ENCODE peak calls at places on chromosome 19, in seven cellular contexts. D, A, X, C, O, S and W are unnamed samples.

GRCh38 chr19:30645946-30646577 is 273.9 kb downstream of the ZNF536 start:
- DNase-seq in D (no peak), A (no peak), X (no peak), C (no peak), O (no peak), S (no peak), W (no peak)

GRCh38 chr19:289651-290538 is 1.3 kb downstream of the PLPP2 start:
- DNase-seq in D (no peak), A (peak; percentile 89), X (no peak), C (peak; percentile 25), O (peak; percentile 25), S (no peak), W (peak; percentile 87)

GRCh38 chr19:31676271-31677004 is 327.2 kb upstream of the TSHZ3 start:
- DNase-seq in D (no peak), A (peak; percentile 14), X (no peak), C (no peak), O (peak; percentile 69), S (no peak), W (no peak)

GRCh38 chr19:46786236-46787039 is 2.0 kb downstream of the SLC1A5 start:
- DNase-seq in D (peak; percentile 67), A (peak; percentile 82), X (peak; percentile 80), C (peak; percentile 83), O (peak; percentile 69), S (peak; percentile 41), W (peak; percentile 83)

GRCh38 chr19:10855879-10856522 is 7.8 kb downstream of the C19orf38 start:
- DNase-seq in D (no peak), A (no peak), X (no peak), C (no peak), O (peak; percentile 36), S (no peak), W (no peak)

GRCh38 chr19:29526730-29527499 is 1.1 kb downstream of the VSTM2B start:
- DNase-seq in D (no peak), A (peak; percentile 5), X (no peak), C (no peak), O (no peak), S (peak; percentile 43), W (no peak)

GRCh38 chr19:55694241-55694655 is 19.2 kb downstream of the EPN1 start:
- DNase-seq in D (no peak), A (no peak), X (no peak), C (no peak), O (no peak), S (no peak), W (no peak)

GRCh38 chr19:11381535-11382369 is 2.4 kb downstream of the EPOR start:
- DNase-seq in D (peak; percentile 76), A (peak; percentile 91), X (peak; percentile 68), C (peak; percentile 88), O (peak; percentile 81), S (peak; percentile 64), W (peak; percentile 95)

GRCh38 chr19:40162104-40162503 is 29.1 kb upstream of the MAP3K10 start:
- DNase-seq in D (no peak), A (no peak), X (no peak), C (no peak), O (no peak), S (no peak), W (no peak)

GRCh38 chr19:50822661-50823208 is 852 bp downstream of the KLK1 start:
- DNase-seq in D (no peak), A (no peak), X (no peak), C (no peak), O (no peak), S (no peak), W (no peak)

GRCh38 chr19:28009696-28010095 is 1203.3 kb downstream of the UQCRFS1 start:
- DNase-seq in D (no peak), A (no peak), X (no peak), C (no peak), O (no peak), S (no peak), W (no peak)

GRCh38 chr19:3712663-3713531 is 4.7 kb downstream of the TJP3 start:
- DNase-seq in D (no peak), A (no peak), X (no peak), C (no peak), O (no peak), S (no peak), W (no peak)

GRCh38 chr19:40119380-40119779 is 28.6 kb upstream of the ZNF780A start:
- DNase-seq in D (no peak), A (no peak), X (no peak), C (no peak), O (no peak), S (no peak), W (no peak)

GRCh38 chr19:57664269-57665127 is 4.2 kb upstream of the ZSCAN4 start:
- DNase-seq in D (peak; percentile 66), A (peak; percentile 39), X (no peak), C (peak; percentile 31), O (peak; percentile 79), S (peak; percentile 47), W (peak; percentile 30)

GRCh38 chr19:2223959-2224358 is 12.2 kb downstream of the PLEKHJ1 start:
- DNase-seq in D (no peak), A (no peak), X (no peak), C (no peak), O (no peak), S (no peak), W (no peak)

GRCh38 chr19:13149628-13150186 is 468 bp downstream of the STX10 start:
- DNase-seq in D (peak; percentile 44), A (peak; percentile 37), X (no peak), C (no peak), O (peak; percentile 55), S (peak; percentile 59), W (no peak)

GRCh38 chr19:45135176-45135575 is 25.6 kb downstream of the NKPD1 start:
- DNase-seq in D (no peak), A (no peak), X (no peak), C (no peak), O (no peak), S (no peak), W (no peak)
- H3K27ac ChIP-seq in D (no peak overlapping the region), A (no peak overlapping the region), X (no peak overlapping the region), C (no peak overlapping the region), O (no peak overlapping the region), S (no peak overlapping the region), W (peak overlapping the region; percentile 19)

GRCh38 chr19:41265376-41266153 is 1.4 kb downstream of the HNRNPUL1 start:
- DNase-seq in D (no peak), A (peak; percentile 16), X (no peak), C (peak; percentile 37), O (peak; percentile 33), S (no peak), W (peak; percentile 41)

GRCh38 chr19:41264581-41265375 is 606 bp downstream of the HNRNPUL1 start:
- DNase-seq in D (peak; percentile 54), A (peak; percentile 42), X (no peak), C (peak; percentile 34), O (peak; percentile 75), S (peak; percentile 30), W (peak; percentile 52)

GRCh38 chr19:41261474-41262190 is 2.5 kb upstream of the HNRNPUL1 start:
- DNase-seq in D (no peak), A (no peak), X (no peak), C (no peak), O (peak; percentile 27), S (no peak), W (peak; percentile 24)

GRCh38 chr19:41263042-41263849 is 926 bp upstream of the HNRNPUL1 start:
- DNase-seq in D (peak; percentile 57), A (peak; percentile 69), X (peak; percentile 90), C (peak; percentile 96), O (peak; percentile 79), S (peak; percentile 71), W (peak; percentile 31)

GRCh38 chr19:41263850-41264580 is at the start of gene HNRNPUL1:
- DNase-seq in D (peak; percentile 98), A (peak; percentile 100), X (peak; percentile 99), C (peak; percentile 100), O (peak; percentile 99), S (peak; percentile 99), W (peak; percentile 100)
- H3K27ac ChIP-seq in D (peak within 1 kb of the TSS; percentile 100), A (peak within 1 kb of the TSS; percentile 92), X (peak within 1 kb of the TSS; percentile 100), C (peak within 1 kb of the TSS; percentile 93), O (peak within 1 kb of the TSS; percentile 98), S (peak within 1 kb of the TSS; percentile 96), W (peak within 1 kb of the TSS; percentile 98)

GRCh38 chr19:7522072-7522922 is at the start of gene MCOLN1:
- DNase-seq in D (peak; percentile 100), A (peak; percentile 92), X (peak; percentile 98), C (peak; percentile 94), O (peak; percentile 99), S (peak; percentile 97), W (peak; percentile 100)
- H3K27ac ChIP-seq in D (peak within 1 kb of the TSS; percentile 79), A (peak within 1 kb of the TSS; percentile 18), X (no peak within 1 kb of the TSS), C (peak within 1 kb of the TSS; percentile 83), O (peak within 1 kb of the TSS; percentile 62), S (peak within 1 kb of the TSS; percentile 75), W (peak within 1 kb of the TSS; percentile 75)

GRCh38 chr19:8484331-8484894 is 18.0 kb downstream of the PRAM1 start:
- DNase-seq in D (peak; percentile 46), A (no peak), X (no peak), C (no peak), O (peak; percentile 48), S (peak; percentile 55), W (no peak)
- H3K27ac ChIP-seq in D (no peak overlapping the region), A (no peak overlapping the region), X (no peak overlapping the region), C (no peak overlapping the region), O (no peak overlapping the region), S (peak overlapping the region; percentile 14), W (peak overlapping the region; percentile 42)

DNA sequence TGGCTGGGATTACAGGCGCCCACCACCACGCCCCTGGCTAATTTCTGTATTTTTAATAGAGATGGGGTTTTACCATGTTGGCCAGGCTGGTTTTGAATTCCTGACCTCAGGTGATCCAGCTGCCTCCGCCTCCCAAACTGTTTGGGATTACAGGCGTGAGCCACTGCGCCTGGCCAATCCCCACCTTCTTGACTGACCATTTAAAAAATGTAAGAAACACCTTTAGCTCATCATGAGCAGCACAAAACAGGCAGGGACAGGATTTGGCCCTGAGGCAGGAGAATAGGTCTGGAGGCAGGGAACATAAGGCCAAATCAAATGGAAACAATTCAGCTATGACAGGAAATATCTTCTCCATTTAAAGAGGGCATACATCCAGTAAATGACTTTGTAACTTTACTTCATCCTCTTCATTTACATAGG is 1.4 kb upstream of the MPV17L2 start:
- DNase-seq in D (no peak), A (peak; percentile 92), X (no peak), C (no peak), O (no peak), S (no peak), W (no peak)
- H3K27ac ChIP-seq in D (peak overlapping the region; percentile 97), A (peak overlapping the region; percentile 77), X (peak overlapping the region; percentile 66), C (peak overlapping the region; percentile 72), O (peak overlapping the region; percentile 98), S (peak overlapping the region; percentile 78), W (peak overlapping the region; percentile 98)

GRCh38 chr19:49554701-49555181 is 25.6 kb downstream of the NOSIP start:
- DNase-seq in D (no peak), A (no peak), X (no peak), C (no peak), O (no peak), S (no peak), W (no peak)
- H3K27ac ChIP-seq in D (peak overlapping the region; percentile 47), A (peak overlapping the region; percentile 34), X (peak overlapping the region; percentile 60), C (no peak overlapping the region), O (peak overlapping the region; percentile 24), S (no peak overlapping the region), W (peak overlapping the region; percentile 91)

GRCh38 chr19:32971715-32972540 is at the start of the genes CEP89 and FAAP24:
- DNase-seq in D (peak; percentile 97), A (peak; percentile 99), X (peak; percentile 96), C (peak; percentile 99), O (peak; percentile 99), S (peak; percentile 99), W (peak; percentile 100)
- H3K27ac ChIP-seq in D (peak within 1 kb of the TSS; percentile 76), A (peak within 1 kb of the TSS; percentile 81), X (peak within 1 kb of the TSS; percentile 66), C (peak within 1 kb of the TSS; percentile 75), O (peak within 1 kb of the TSS; percentile 62), S (peak within 1 kb of the TSS; percentile 49), W (peak within 1 kb of the TSS; percentile 61)